ENCODE peak calls at places on chromosomes 13 and 19, in nine cellular contexts. A is left ventricle myocardium superior; Y is lower lobe of right lung; V is effector memory CD8-positive, alpha-beta T cell; G is heart left ventricle; I is HepG2; D is mucosa of descending colon; C is activated CD4-positive, alpha-beta T cell treated with anti-CD3 and anti-CD28 coated beads for 36 hours; S is CD8-positive, alpha-beta T cell. N is an unnamed sample.
A peak's percentile ranks its signal among the peaks of the same experiment; 100 is the strongest.

GRCh38 chr19:48311384-48311783 is 14.0 kb upstream of the EMP3 start:
- ATAC-seq in G (no peak), V (no peak), I (no peak), Y (no peak), C (no peak), D (no peak), S (no peak), A (no peak), N (no peak)

GRCh38 chr19:18340990-18341868 is 831 bp downstream of the PGPEP1 start:
- ATAC-seq in Y (peak; percentile 83), V (peak; percentile 74), I (peak; percentile 79), D (peak; percentile 83), A (peak; percentile 50), S (peak; percentile 88), G (peak; percentile 70), C (peak; percentile 87), N (peak; percentile 48)

GRCh38 chr13:43307221-43307920 is 284.0 kb downstream of the DNAJC15 start:
- ATAC-seq in S (no peak), V (no peak), C (no peak), Y (no peak), D (no peak), A (no peak), I (no peak), G (no peak), N (peak; percentile 4)

GRCh38 chr19:35105411-35106290 is 10.0 kb upstream of the FXYD3 start:
- ATAC-seq in D (no peak), A (no peak), Y (no peak), G (no peak), C (no peak), V (peak; percentile 49), I (no peak), S (no peak), N (no peak)

GRCh38 chr13:42380420-42381164 is 108.6 kb downstream of the AKAP11 start:
- ATAC-seq in I (no peak), Y (no peak), S (no peak), C (peak; percentile 38), G (no peak), A (no peak), D (peak; percentile 49), V (no peak), N (no peak)

GRCh38 chr19:39124136-39124764 is 1.3 kb upstream of the PAK4 start:
- ATAC-seq in I (no peak), D (no peak), V (no peak), S (no peak), Y (no peak), C (no peak), G (no peak), A (no peak), N (no peak)

GRCh38 chr19:45400192-45400591 is 4.7 kb downstream of the PPP1R13L start:
- ATAC-seq in I (no peak), D (no peak), C (no peak), A (no peak), G (no peak), S (no peak), V (no peak), Y (no peak), N (no peak)

GRCh38 chr13:111304041-111304544 is 16.3 kb upstream of the TEX29 start:
- ATAC-seq in S (no peak), V (peak; percentile 27), I (no peak), C (peak; percentile 47), Y (no peak), A (no peak), D (peak; percentile 25), G (no peak), N (no peak)

GRCh38 chr19:11164879-11165406 is 9.4 kb upstream of the SPC24 start:
- ATAC-seq in A (peak; percentile 77), G (peak; percentile 71), C (no peak), I (no peak), D (peak; percentile 64), S (no peak), Y (peak; percentile 64), V (no peak), N (peak; percentile 82)

GRCh38 chr13:99617474-99618255 is 116.4 kb downstream of the TM9SF2 start:
- ATAC-seq in S (no peak), C (peak; percentile 61), V (no peak), A (peak; percentile 71), I (peak; percentile 71), D (no peak), G (peak; percentile 71), Y (no peak), N (peak; percentile 48)

GRCh38 chr13:112322562-112322961 is 53.6 kb upstream of the SPACA7 start:
- ATAC-seq in C (no peak), A (no peak), V (no peak), Y (no peak), D (no peak), S (no peak), I (no peak), G (no peak), N (no peak)

GRCh38 chr13:27161980-27162379 is 9.6 kb downstream of the USP12 start:
- ATAC-seq in A (no peak), C (no peak), Y (no peak), V (no peak), S (no peak), G (peak; percentile 61), I (no peak), D (no peak), N (peak; percentile 94)

GRCh38 chr13:32107474-32107873 is 75.9 kb downstream of the FRY start:
- ATAC-seq in D (peak; percentile 41), V (no peak), G (no peak), C (no peak), Y (peak; percentile 9), S (no peak), I (no peak), A (peak; percentile 33), N (no peak)

GRCh38 chr19:4278460-4278901 is 585 bp upstream of the SHD start:
- ATAC-seq in V (no peak), C (no peak), D (no peak), G (no peak), S (no peak), I (peak; percentile 19), Y (no peak), A (no peak), N (no peak)

GRCh38 chr13:30355405-30355741 is 48.0 kb upstream of the KATNAL1 start:
- ATAC-seq in I (peak; percentile 99), Y (peak; percentile 80), A (peak; percentile 69), V (peak; percentile 65), C (peak; percentile 19), D (peak; percentile 52), S (peak; percentile 96), G (no peak), N (no peak)

GRCh38 chr19:49155005-49155826 is at the start of gene HRC:
- ATAC-seq in D (no peak), I (peak; percentile 53), G (peak; percentile 70), V (no peak), S (no peak), A (peak; percentile 70), C (no peak), Y (no peak), N (no peak)

GRCh38 chr19:29928831-29929230 is 13.2 kb upstream of the URI1 start:
- ATAC-seq in C (no peak), G (no peak), S (no peak), A (no peak), V (no peak), D (no peak), I (no peak), Y (no peak), N (no peak)